ENCODE peak calls at places on chromosomes 3 and 15, in four cellular contexts. C, F, J and S are unnamed samples.

GRCh38 chr15:48632651-48633050 is 12.9 kb downstream of the FBN1 start:
- DNase-seq in C (no peak), F (no peak), J (no peak), S (no peak)

GRCh38 chr15:64877435-64877834 is 34.3 kb upstream of the ANKDD1A start:
- DNase-seq in C (no peak), F (no peak), J (no peak), S (no peak)

GRCh38 chr3:173065543-173065970 is 75.5 kb downstream of the SPATA16 start:
- DNase-seq in C (no peak), F (no peak), J (no peak), S (no peak)

GRCh38 chr15:61282661-61283060 is 53.6 kb upstream of the RORA start:
- DNase-seq in C (no peak), F (no peak), J (no peak), S (no peak)

GRCh38 chr3:150409125-150409526 is 1.0 kb downstream of the TSC22D2 start:
- DNase-seq in C (no peak), F (no peak), J (no peak), S (no peak)

GRCh38 chr3:57918123-57918837 is 89.9 kb upstream of the FLNB start:
- DNase-seq in C (no peak), F (no peak), J (no peak), S (no peak)

GRCh38 chr15:45140851-45141250 is 11.1 kb downstream of the DUOX1 start:
- DNase-seq in C (no peak), F (no peak), J (no peak), S (no peak)

GRCh38 chr3:169813757-169814517 is 1.2 kb upstream of the LRRC34 start:
- DNase-seq in C (no peak), F (peak; percentile 98), J (no peak), S (no peak)

GRCh38 chr3:11391930-11392688 is 119.9 kb downstream of the ATG7 start:
- DNase-seq in C (no peak), F (no peak), J (no peak), S (no peak)

GRCh38 chr3:151806838-151807237 is 7.1 kb upstream of the AADAC start:
- DNase-seq in C (no peak), F (no peak), J (no peak), S (no peak)

GRCh38 chr3:65497846-65498245 is 540.9 kb downstream of the MAGI1 start:
- DNase-seq in C (no peak), F (no peak), J (no peak), S (no peak)